ENCODE peak calls at places on chromosomes 12 and 14, in five cellular contexts. A is left ventricle myocardium inferior, O is right atrium auricular region, Y is transverse colon, D is HFF-Myc. C is an unnamed sample.

GRCh38 chr12:57593187-57593586 is 2.2 kb downstream of the PIP4K2C start:
- DNase-seq in A (no peak), O (no peak), Y (no peak), D (no peak), C (no peak)

GRCh38 chr14:56205906-56206305 is 87.7 kb downstream of the PELI2 start:
- DNase-seq in A (no peak), O (no peak), Y (no peak), D (no peak), C (no peak)

GRCh38 chr14:78143489-78144145 is 26.6 kb upstream of the NRXN3 start:
- DNase-seq in A (no peak), O (no peak), Y (no peak), D (no peak), C (no peak)

GRCh38 chr12:130116791-130117190 is 45.5 kb upstream of the FZD10 start:
- DNase-seq in A (no peak), O (no peak), Y (no peak), D (no peak), C (no peak)

GRCh38 chr12:12384601-12385321 is 27.9 kb downstream of the BORCS5 start:
- DNase-seq in A (no peak), O (no peak), Y (no peak), D (no peak), C (no peak)

GRCh38 chr12:116880817-116881324 is 370 bp downstream of the HRK start:
- DNase-seq in A (peak; percentile 25), O (no peak), Y (peak; percentile 24), D (no peak), C (no peak)

GRCh38 chr14:23648764-23649460 is 12.7 kb downstream of the DHRS2 start:
- DNase-seq in A (no peak), O (no peak), Y (no peak), D (no peak), C (no peak)

GRCh38 chr14:66070542-66071319 is 415.4 kb upstream of the CCDC196 start:
- DNase-seq in A (peak; percentile 25), O (no peak), Y (peak; percentile 60), D (no peak), C (no peak)

GRCh38 chr12:101743242-101743641 is 4.0 kb upstream of the SYCP3 start:
- DNase-seq in A (no peak), O (no peak), Y (no peak), D (no peak), C (no peak)

GRCh38 chr12:71158361-71158882 is 623 bp upstream of the TSPAN8 start:
- DNase-seq in A (no peak), O (no peak), Y (peak; percentile 24), D (no peak), C (no peak)

GRCh38 chr14:49946320-49947141 is 53.6 kb downstream of the ARF6 start:
- DNase-seq in A (no peak), O (no peak), Y (peak; percentile 49), D (peak; percentile 79), C (peak; percentile 38)

GRCh38 chr14:99242238-99242637 is 29.8 kb downstream of the BCL11B start:
- DNase-seq in A (no peak), O (no peak), Y (no peak), D (no peak), C (no peak)
- TF ChIP-seq CTCF in A (no peak), O (no peak), Y (no peak), D (no peak), C (no peak)

GRCh38 chr12:77686760-77687159 is 143.9 kb upstream of the NAV3 start:
- DNase-seq in A (no peak), O (no peak), Y (no peak), D (no peak), C (no peak)
- TF ChIP-seq CTCF in A (no peak), O (no peak), Y (no peak), D (no peak), C (peak; percentile 9)

GRCh38 chr14:90601521-90601920 is 204.7 kb downstream of the CALM1 start:
- DNase-seq in A (no peak), O (no peak), Y (no peak), D (no peak), C (no peak)

GRCh38 chr14:90597961-90598360 is 201.1 kb downstream of the CALM1 start:
- DNase-seq in A (no peak), O (no peak), Y (no peak), D (no peak), C (no peak)

GRCh38 chr14:90600619-90601018 is 203.8 kb downstream of the CALM1 start:
- DNase-seq in A (no peak), O (no peak), Y (no peak), D (no peak), C (no peak)

GRCh38 chr14:90599339-90599738 is 202.5 kb downstream of the CALM1 start:
- DNase-seq in A (no peak), O (no peak), Y (no peak), D (no peak), C (no peak)

DNA sequence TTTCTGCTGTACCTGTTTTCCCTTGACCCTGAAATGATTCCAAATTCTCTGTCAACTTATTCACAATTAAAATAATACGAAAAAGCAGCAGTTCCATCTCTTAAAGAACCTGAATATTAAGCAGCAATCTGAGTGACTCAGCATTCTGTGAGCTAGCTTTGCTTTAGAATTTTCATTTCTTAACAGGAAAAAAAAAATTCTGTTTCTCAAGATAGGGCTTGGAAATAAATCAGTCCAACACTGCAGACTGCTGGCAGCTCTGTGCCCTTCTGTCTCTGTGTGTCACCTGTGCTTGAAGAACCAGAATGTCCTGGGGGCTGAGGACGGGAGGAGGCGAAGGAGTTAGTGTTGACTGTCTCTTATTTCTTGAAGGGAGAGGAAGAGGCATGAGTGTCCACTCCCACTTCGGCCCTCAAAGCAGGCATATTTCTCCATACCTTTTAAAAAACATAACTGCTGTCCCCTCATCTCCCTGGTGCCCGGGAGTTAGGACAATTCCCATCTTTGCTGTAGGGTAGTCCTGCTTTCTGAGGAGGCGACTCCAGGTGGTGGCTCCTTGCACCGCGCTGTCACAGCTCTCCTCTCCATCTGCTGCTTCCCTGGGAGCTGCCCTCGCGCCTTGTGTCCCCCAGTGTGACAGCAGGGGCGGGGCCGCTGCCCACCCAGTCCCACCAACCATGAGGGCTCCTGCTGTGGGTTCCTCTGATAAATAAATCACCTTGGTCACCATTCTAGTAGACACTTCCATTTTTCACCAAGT is 203.1 kb downstream of the CALM1 start:
- DNase-seq in A (no peak), O (no peak), Y (no peak), D (no peak), C (no peak)
- TF ChIP-seq CTCF in A (peak; percentile 50), O (no peak), Y (no peak), D (peak; percentile 2), C (peak; percentile 17)

GRCh38 chr12:131827961-131828534 is at the start of gene MMP17:
- DNase-seq in A (peak; percentile 61), O (no peak), Y (peak; percentile 33), D (no peak), C (peak; percentile 27)
- TF ChIP-seq CTCF in A (peak; percentile 29), O (no peak), Y (no peak), D (no peak), C (peak; percentile 11)